ENCODE peak calls at places on chromosomes 12 and 14, in four cellular contexts. Q is A549, W is aorta, L is adrenal gland. K is an unnamed sample.

GRCh38 chr12:93667672-93668071 is 9.5 kb upstream of the CRADD start:
- DNase-seq in Q (no peak), W (no peak), L (no peak), K (no peak)

GRCh38 chr14:100476012-100476822 is 111.0 kb downstream of the BEGAIN start:
- DNase-seq in Q (peak; percentile 78), W (no peak), L (peak; percentile 94), K (peak; percentile 94)

GRCh38 chr12:47782372-47782770 is 9.3 kb downstream of the SLC48A1 start:
- DNase-seq in Q (no peak), W (no peak), L (no peak), K (no peak)

GRCh38 chr12:10075451-10075850 is 23.3 kb downstream of the CLEC1A start:
- DNase-seq in Q (no peak), W (no peak), L (no peak), K (no peak)

GRCh38 chr12:21568115-21568514 is 36.5 kb downstream of the GYS2 start:
- DNase-seq in Q (no peak), W (no peak), L (no peak), K (no peak)

GRCh38 chr12:96083020-96083489 is 47.7 kb upstream of the LTA4H start:
- DNase-seq in Q (no peak), W (no peak), L (no peak), K (no peak)

GRCh38 chr14:101808020-101808641 is 46.6 kb downstream of the PPP2R5C start:
- DNase-seq in Q (peak; percentile 15), W (no peak), L (no peak), K (no peak)

GRCh38 chr14:103499709-103500108 is 22.9 kb downstream of the CKB start:
- DNase-seq in Q (no peak), W (peak; percentile 57), L (no peak), K (no peak)

GRCh38 chr12:61538951-61539350 is 721.3 kb upstream of the USP15 start:
- DNase-seq in Q (no peak), W (no peak), L (no peak), K (peak; percentile 21)

GRCh38 chr14:21501568-21501967 is 9.6 kb downstream of the METTL3 start:
- DNase-seq in Q (no peak), W (no peak), L (no peak), K (no peak)

GRCh38 chr14:61435563-61436337 is 114.4 kb downstream of the PRKCH start:
- DNase-seq in Q (no peak), W (no peak), L (no peak), K (no peak)

GRCh38 chr12:75690556-75690955 is 179.1 kb upstream of the KRR1 start:
- DNase-seq in Q (peak; percentile 31), W (no peak), L (no peak), K (peak; percentile 98)

GRCh38 chr14:99460793-99461192 is 19.9 kb downstream of the SETD3 start:
- DNase-seq in Q (no peak), W (no peak), L (no peak), K (no peak)

GRCh38 chr12:71662861-71663560 is 637 bp downstream of the ZFC3H1 start:
- DNase-seq in Q (peak; percentile 43), W (peak; percentile 87), L (peak; percentile 65), K (peak; percentile 46)

GRCh38 chr12:71663561-71664410 is at the start of the genes THAP2 and ZFC3H1:
- DNase-seq in Q (peak; percentile 93), W (peak; percentile 95), L (peak; percentile 96), K (peak; percentile 99)

GRCh38 chr12:71664411-71665108 is 459 bp downstream of the THAP2 start:
- DNase-seq in Q (peak; percentile 10), W (no peak), L (no peak), K (no peak)

GRCh38 chr12:71665109-71665476 is 992 bp downstream of the THAP2 start:
- DNase-seq in Q (no peak), W (no peak), L (no peak), K (no peak)

GRCh38 chr12:71661977-71662522 is 1.6 kb downstream of the ZFC3H1 start:
- DNase-seq in Q (no peak), W (no peak), L (no peak), K (no peak)
- H3K4me3 ChIP-seq in Q (peak overlapping the region; percentile 69), W (peak overlapping the region; percentile 63), L (no peak overlapping the region), K (peak overlapping the region; percentile 97)

DNA sequence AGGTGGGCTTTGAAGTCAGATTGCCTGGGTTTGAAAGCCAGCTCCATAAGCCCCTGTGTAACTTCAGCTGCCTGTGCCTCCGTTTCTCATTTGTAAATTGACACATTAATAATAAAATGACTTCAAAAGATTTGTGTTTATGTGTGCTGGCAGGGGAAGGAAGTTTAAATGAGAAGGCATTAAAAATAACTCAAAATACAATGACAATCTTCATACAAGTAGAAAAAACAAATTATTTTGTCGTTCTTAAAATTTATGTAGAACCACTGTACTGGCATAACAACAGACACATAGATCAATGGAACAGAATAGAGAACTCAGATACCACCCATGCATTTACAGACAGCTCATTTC is 83.0 kb downstream of the PPM1A start:
- DNase-seq in Q (no peak), W (no peak), L (no peak), K (no peak)
- H3K4me3 ChIP-seq in Q (peak overlapping the region; percentile 42), W (no peak overlapping the region), L (no peak overlapping the region), K (no peak overlapping the region)

GRCh38 chr12:130164216-130164542 is 1.9 kb downstream of the FZD10 start:
- DNase-seq in Q (no peak), W (peak; percentile 38), L (no peak), K (no peak)

GRCh38 chr12:130162267-130162666 is at the start of gene FZD10:
- DNase-seq in Q (no peak), W (peak; percentile 83), L (peak; percentile 24), K (no peak)

GRCh38 chr12:130161261-130162231 is 718 bp upstream of the FZD10 start:
- DNase-seq in Q (no peak), W (peak; percentile 83), L (no peak), K (no peak)

GRCh38 chr12:130163461-130164215 is 1.4 kb downstream of the FZD10 start:
- DNase-seq in Q (no peak), W (peak; percentile 70), L (no peak), K (no peak)

DNA sequence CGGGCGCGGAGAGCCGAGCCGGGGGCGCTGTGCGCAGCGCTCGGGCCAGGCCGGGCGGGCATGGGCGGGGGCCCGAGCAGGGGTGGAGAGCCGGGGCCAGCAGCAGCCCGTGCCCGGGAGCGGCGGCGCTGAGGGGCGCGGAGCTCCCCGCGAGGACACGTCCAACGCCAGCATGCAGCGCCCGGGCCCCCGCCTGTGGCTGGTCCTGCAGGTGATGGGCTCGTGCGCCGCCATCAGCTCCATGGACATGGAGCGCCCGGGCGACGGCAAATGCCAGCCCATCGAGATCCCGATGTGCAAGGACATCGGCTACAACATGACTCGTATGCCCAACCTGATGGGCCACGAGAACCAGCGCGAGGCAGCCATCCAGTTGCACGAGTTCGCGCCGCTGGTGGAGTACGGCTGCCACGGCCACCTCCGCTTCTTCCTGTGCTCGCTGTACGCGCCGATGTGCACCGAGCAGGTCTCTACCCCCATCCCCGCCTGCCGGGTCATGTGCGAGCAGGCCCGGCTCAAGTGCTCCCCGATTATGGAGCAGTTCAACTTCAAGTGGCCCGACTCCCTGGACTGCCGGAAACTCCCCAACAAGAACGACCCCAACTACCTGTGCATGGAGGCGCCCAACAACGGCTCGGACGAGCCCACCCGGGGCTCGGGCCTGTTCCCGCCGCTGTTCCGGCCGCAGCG is 652 bp downstream of the FZD10 start:
- DNase-seq in Q (no peak), W (peak; percentile 64), L (no peak), K (no peak)
- H3K4me3 ChIP-seq in Q (no peak overlapping the region), W (peak overlapping the region; percentile 42), L (no peak overlapping the region), K (no peak overlapping the region)

DNA sequence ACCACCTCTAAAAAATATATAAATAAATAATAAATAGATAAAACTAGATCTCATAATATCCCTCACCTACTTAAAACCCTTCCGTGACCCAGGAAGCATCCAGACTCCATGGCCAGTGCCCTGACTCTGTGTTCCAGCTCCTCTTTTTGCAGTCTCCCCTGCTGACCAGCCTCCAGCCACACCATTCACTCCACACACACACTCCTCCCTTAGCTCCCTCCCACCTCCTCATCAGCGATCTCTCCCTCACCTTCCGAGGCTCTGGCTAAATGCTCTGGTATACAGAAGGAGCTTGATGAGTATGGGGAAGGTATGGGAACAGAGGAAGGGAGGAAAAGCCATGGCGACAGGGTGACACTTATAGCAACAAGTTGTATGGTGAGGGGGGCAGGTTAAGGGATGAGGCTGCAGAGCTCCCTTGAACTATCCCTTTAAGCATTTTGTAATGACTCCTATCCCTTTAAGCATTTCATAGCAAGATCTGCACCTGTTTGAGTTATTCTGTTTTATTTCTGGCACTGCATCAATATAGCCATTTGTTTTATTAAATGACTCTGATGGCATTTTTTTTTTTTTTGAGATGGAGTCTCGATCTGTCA is 26.1 kb upstream of the EIF4B start:
- DNase-seq in Q (no peak), W (no peak), L (no peak), K (no peak)
- H3K4me3 ChIP-seq in Q (no peak overlapping the region), W (no peak overlapping the region), L (no peak overlapping the region), K (no peak overlapping the region)

DNA sequence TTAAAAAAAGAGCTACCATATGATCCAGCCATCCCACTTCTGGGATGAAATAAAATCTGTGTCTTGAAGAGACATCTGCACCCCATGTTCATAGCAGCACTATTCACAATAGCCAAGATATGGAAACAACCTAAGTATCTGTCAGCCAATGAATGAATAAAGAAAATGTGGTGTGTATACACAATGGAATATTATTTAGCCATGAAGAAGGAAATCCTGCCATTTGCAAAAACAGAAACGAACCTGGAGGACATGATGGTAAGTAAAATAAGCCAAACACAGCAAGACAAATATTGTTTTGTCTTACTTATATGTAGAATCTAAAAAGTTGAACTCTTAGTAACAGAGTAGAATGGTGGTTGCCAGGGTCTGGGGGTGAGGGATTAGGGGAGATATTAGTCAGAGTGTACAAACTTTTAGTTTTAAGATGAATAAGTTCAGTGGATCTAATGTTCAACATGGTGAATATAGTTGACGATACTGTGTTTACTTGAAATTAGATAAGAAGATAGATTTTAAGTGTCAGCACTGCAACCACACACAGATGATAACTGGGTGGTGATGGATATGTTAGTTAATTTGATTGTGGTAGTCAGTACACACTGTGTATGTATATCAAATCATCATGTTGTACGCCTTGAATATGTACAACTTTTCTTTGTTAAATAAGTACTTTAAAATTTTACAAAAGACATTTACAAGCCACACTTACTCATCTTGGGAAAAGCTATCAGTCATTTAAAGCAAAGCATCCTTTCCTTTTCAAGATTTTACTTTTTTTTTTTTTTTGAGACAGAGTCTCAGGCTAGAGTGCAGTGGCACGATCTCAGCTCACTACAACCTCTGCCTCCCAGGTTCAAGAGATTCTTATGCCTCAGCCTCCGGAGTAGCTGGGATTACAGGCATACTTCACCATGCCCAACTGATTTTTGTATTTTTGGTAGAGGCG is 89.9 kb downstream of the BICD1 start:
- DNase-seq in Q (no peak), W (no peak), L (no peak), K (no peak)
- H3K4me3 ChIP-seq in Q (no peak overlapping the region), W (no peak overlapping the region), L (no peak overlapping the region), K (no peak overlapping the region)

GRCh38 chr14:30980980-30981379 is 44.5 kb upstream of the AP4S1 start:
- DNase-seq in Q (no peak), W (no peak), L (no peak), K (no peak)
- H3K4me3 ChIP-seq in Q (no peak overlapping the region), W (no peak overlapping the region), L (no peak overlapping the region), K (no peak overlapping the region)

GRCh38 chr14:75170797-75171196 is 5.6 kb downstream of the TMED10 start:
- DNase-seq in Q (no peak), W (no peak), L (no peak), K (no peak)
- H3K4me3 ChIP-seq in Q (no peak overlapping the region), W (no peak overlapping the region), L (no peak overlapping the region), K (no peak overlapping the region)